ENCODE peak calls at places on chromosomes 13 and 19, in eight cellular contexts. A is astrocyte of the spinal cord, W is astrocyte, F is left lung, V is stomach, Q is heart right ventricle, P is NB4, N is pancreas. D is an unnamed sample.

GRCh38 chr13:60335531-60335930 is 61.5 kb upstream of the TDRD3 start:
- DNase-seq in A (peak), W (peak), F (no peak), V (no peak), Q (no peak), P (no peak), N (no peak), D (no peak)

GRCh38 chr13:39811051-39811450 is 155.6 kb downstream of the COG6 start:
- DNase-seq in A (no peak), W (no peak), F (no peak), V (no peak), Q (no peak), P (peak), N (no peak), D (no peak)

GRCh38 chr13:69155136-69155535 is 952.5 kb upstream of the ATXN8OS start:
- DNase-seq in A (no peak), W (no peak), F (no peak), V (no peak), Q (no peak), P (no peak), N (no peak), D (no peak)

GRCh38 chr13:72141845-72142470 is 275.0 kb upstream of the DACH1 start:
- DNase-seq in A (peak), W (peak), F (no peak), V (no peak), Q (peak), P (no peak), N (no peak), D (peak)

GRCh38 chr19:19554074-19555023 is 16.3 kb downstream of the CILP2 start:
- DNase-seq in A (no peak), W (peak), F (no peak), V (peak), Q (no peak), P (peak), N (no peak), D (no peak)

GRCh38 chr19:21321996-21322395 is 7.2 kb downstream of the ZNF708 start:
- DNase-seq in A (peak), W (peak), F (no peak), V (no peak), Q (no peak), P (no peak), N (no peak), D (no peak)

GRCh38 chr13:99432637-99433542 is 68.4 kb upstream of the TM9SF2 start:
- DNase-seq in A (peak), W (peak), F (peak), V (peak), Q (peak), P (peak), N (peak), D (peak)

GRCh38 chr13:30832377-30832776 is 73.7 kb upstream of the MEDAG start:
- DNase-seq in A (no peak), W (no peak), F (no peak), V (no peak), Q (no peak), P (no peak), N (no peak), D (no peak)

GRCh38 chr13:110106726-110107125 is 200.2 kb downstream of the COL4A1 start:
- DNase-seq in A (no peak), W (no peak), F (no peak), V (no peak), Q (peak), P (peak), N (no peak), D (peak)

GRCh38 chr13:43284162-43284561 is 260.8 kb downstream of the DNAJC15 start:
- DNase-seq in A (peak), W (peak), F (no peak), V (no peak), Q (no peak), P (no peak), N (no peak), D (peak)

GRCh38 chr13:93235258-93236015 is 8.8 kb downstream of the GPC6 start:
- DNase-seq in A (peak), W (peak), F (no peak), V (no peak), Q (no peak), P (no peak), N (no peak), D (peak)

GRCh38 chr19:53978975-53979801 is 12.2 kb upstream of the CACNG6 start:
- DNase-seq in A (no peak), W (no peak), F (no peak), V (no peak), Q (no peak), P (no peak), N (no peak), D (no peak)
- H3K4me3 ChIP-seq in A (peak), W (peak), F (no peak), V (peak), Q (peak), P (no peak), N (no peak), D (no peak)

DNA sequence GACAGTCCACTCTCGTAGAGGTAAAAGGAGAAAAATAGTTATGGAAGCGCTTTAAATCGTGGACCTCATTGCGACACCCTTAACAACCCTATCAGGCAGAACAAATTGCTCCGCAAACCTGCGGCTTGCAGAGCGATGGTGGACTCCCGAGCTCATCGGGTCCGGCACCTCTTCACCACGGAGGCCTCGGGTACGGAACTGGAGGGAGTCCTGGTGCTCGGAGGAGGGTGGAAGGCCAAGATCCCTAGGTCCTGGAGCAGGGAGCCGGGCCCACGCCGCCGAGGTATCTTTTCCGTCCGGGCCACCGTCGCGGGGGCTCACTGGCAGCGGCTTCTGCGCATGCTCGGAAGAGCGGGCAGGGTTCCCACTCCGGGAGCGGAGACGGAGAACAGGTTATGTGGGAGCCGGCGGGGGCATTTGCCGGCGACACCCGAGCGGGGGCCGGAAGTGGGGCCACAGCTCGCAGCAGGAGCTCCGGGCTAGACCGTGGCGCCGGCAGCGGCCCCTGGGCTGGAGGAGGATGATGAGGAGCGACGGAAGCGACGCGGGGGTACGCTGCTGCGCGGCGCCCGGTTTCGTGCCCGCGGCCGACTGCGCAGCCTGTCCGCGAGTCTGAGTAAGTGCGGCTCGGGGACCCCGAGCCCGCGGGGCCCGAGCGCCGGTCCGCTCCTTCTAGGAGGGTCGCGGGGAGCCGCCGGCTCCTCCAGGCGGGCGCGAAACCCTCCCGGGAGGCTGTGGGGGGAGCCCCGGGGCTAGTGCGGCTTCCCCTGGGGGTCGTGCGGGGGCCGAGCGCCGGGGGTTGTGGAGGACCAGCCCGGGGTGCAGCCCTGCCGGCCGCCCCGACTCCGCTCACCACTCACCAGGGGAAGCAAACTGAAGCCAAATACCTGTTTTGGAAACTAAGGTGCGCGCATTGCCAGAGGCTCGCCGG is at the start of gene ABHD13:
- DNase-seq in A (peak), W (peak), F (peak), V (peak), Q (peak), P (peak), N (peak), D (peak)
- TF ChIP-seq CTCF in A (no peak), W (no peak), F (no peak), V (no peak), Q (no peak), P (no peak), N (no peak), D (no peak)

GRCh38 chr19:32387701-32388392 is 17.7 kb upstream of the DPY19L3 start:
- DNase-seq in A (peak), W (peak), F (no peak), V (no peak), Q (no peak), P (peak), N (no peak), D (peak)
- H3K4me3 ChIP-seq in A (no peak), W (no peak), F (no peak), V (no peak), Q (no peak), P (no peak), N (no peak), D (no peak)

GRCh38 chr19:4519172-4519496 is 848 bp upstream of the PLIN4 start:
- DNase-seq in A (no peak), W (no peak), F (no peak), V (no peak), Q (no peak), P (no peak), N (no peak), D (no peak)

GRCh38 chr19:4517451-4518057 is 732 bp downstream of the PLIN4 start:
- DNase-seq in A (no peak), W (no peak), F (no peak), V (no peak), Q (no peak), P (no peak), N (no peak), D (no peak)

GRCh38 chr19:4516939-4517300 is 1.4 kb downstream of the PLIN4 start:
- DNase-seq in A (no peak), W (no peak), F (no peak), V (no peak), Q (peak), P (peak), N (no peak), D (peak)

GRCh38 chr19:4519521-4520277 is 1.4 kb upstream of the PLIN4 start:
- DNase-seq in A (no peak), W (no peak), F (no peak), V (no peak), Q (peak), P (no peak), N (no peak), D (no peak)

DNA sequence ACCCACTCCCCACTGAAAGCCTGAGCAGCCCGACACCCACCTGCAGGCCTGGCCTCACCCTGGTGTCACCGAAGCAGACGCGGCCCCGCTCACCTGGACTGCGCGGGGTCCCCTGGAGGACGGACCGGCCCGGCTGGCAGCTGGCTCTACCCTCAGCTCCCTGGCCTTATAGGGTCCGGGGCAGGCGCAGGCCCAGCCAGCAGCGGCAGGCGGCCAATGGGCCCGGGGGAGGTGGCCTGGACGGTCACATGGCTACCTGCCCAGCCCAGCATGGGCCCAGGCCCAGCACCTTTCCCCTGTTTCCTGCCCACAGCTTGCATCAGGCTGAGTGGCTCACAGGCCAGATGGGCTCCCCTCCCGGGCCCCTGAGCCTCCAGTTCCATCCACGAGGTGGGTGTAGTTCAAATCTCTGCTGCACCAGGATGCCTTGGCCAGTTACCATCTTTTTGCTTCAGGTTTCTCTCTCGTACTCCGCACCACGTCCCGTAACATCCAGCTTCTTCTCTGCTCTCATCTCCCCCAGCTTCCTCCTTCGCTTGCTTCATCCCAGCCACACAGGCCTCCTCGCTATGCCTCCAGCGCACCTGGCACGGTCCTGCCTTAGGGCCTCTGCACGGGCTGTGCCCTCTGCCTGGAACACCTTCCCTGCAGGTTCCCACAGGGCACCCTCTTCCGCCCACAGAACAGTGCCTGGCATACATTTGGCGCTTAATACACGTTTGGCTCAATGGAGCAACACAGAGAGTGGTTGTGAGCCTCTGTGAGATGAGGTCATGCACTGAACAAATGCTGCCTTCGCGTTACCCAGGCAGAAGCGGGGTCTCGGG is at the start of gene PLIN4:
- DNase-seq in A (no peak), W (peak), F (no peak), V (peak), Q (peak), P (no peak), N (no peak), D (peak)
- TF ChIP-seq CTCF in A (no peak), W (no peak), F (no peak), V (no peak), Q (no peak), P (no peak), N (no peak), D (no peak)

DNA sequence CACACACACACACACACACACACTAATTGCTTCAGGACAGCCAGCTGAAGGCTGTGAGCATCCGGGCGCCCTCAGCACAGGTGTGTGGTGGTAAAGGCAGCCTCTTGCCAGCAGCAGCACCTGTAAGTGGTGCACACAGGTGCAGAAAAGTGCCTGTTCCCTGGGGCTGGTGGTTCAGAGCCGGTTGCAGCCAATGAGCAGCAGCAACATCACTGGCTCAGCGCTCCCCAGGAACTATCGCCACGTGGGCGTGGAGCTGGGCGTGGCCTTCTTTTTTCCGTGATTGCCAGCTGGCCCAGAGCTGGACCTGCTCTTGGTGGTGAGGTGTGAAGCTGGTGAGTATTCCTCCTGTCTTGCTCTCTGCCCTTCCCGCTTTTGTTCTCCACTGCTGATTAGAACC is at the start of gene NLRP5:
- DNase-seq in A (no peak), W (no peak), F (no peak), V (no peak), Q (no peak), P (no peak), N (no peak), D (no peak)
- H3K4me3 ChIP-seq in A (no peak), W (no peak), F (no peak), V (no peak), Q (no peak), P (no peak), N (no peak), D (no peak)

GRCh38 chr19:49423985-49424303 is 703 bp upstream of the PTH2 start:
- DNase-seq in A (no peak), W (no peak), F (no peak), V (no peak), Q (no peak), P (no peak), N (no peak), D (no peak)

GRCh38 chr19:49423278-49423984 is at the start of gene PTH2:
- DNase-seq in A (no peak), W (no peak), F (no peak), V (no peak), Q (no peak), P (no peak), N (no peak), D (no peak)

GRCh38 chr19:49421039-49421877 is 2.0 kb downstream of the PTH2 start:
- DNase-seq in A (peak), W (peak), F (peak), V (peak), Q (peak), P (peak), N (peak), D (peak)

GRCh38 chr19:49421878-49422202 is 1.4 kb downstream of the PTH2 start:
- DNase-seq in A (no peak), W (no peak), F (no peak), V (no peak), Q (no peak), P (no peak), N (no peak), D (no peak)

GRCh38 chr19:49422407-49423277 is 599 bp downstream of the PTH2 start:
- DNase-seq in A (no peak), W (no peak), F (no peak), V (no peak), Q (no peak), P (peak), N (no peak), D (no peak)
- TF ChIP-seq CTCF in A (no peak), W (no peak), F (no peak), V (no peak), Q (no peak), P (peak), N (peak), D (no peak)

GRCh38 chr19:55645512-55645881 is 2.0 kb downstream of the ZNF581 start:
- DNase-seq in A (no peak), W (no peak), F (no peak), V (no peak), Q (no peak), P (no peak), N (no peak), D (no peak)
- H3K4me3 ChIP-seq in A (no peak), W (no peak), F (no peak), V (no peak), Q (no peak), P (no peak), N (no peak), D (no peak)

DNA sequence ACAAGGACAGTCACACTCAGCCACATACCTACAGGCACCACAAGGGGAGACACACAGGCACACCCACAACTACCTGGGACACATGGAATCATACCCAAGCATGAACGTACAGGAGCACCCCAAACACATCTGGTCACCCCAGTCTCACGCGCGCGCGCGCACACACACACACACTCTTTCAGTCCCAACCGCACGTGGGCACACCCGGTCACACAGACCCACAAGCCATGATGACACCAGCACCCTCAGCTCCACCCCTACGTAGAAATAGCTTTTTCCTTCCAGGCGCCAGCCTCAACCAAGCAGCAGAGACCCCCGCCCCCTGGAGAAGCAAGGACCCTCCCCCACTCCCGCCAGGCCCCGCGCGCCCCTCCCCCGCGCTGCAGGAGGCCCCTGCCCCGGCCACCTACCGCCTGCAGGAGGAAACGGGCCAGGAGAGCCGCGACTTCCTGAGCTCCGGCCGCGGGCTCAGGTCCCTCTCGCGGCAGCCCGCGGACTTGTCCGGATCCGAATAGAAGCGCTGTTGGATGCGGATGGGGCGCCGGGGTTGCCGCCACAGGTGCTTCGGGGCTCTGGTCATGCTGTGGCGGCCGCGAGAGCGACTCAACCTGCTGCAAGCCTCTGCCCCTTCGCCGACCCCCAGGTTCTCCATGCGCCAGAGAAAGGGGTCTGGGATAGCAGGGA is 6.4 kb upstream of the PDE4C start:
- DNase-seq in A (no peak), W (no peak), F (no peak), V (no peak), Q (no peak), P (no peak), N (no peak), D (no peak)
- TF ChIP-seq CTCF in A (no peak), W (no peak), F (no peak), V (no peak), Q (no peak), P (no peak), N (no peak), D (no peak)

D was measured in foreskin fibroblast.